ENCODE peak calls at places on chromosomes 6 and 20, in ten cellular contexts. Q is Caco-2, U is psoas muscle, M is left ventricle myocardium inferior, B is neural progenitor cell, E is heart right ventricle, F is K562, J is body of pancreas, O is stomach, Z is mucosa of descending colon. N is an unnamed sample. For H3K9me3, the result is how much of the 10 kb centered on the place peaks cover.

GRCh38 chr6:38552136-38552535 is 87.6 kb downstream of the BTBD9 start:
- DNase-seq in F (no peak), B (no peak), Q (no peak), Z (no peak), E (no peak), M (no peak), O (no peak), J (peak), U (no peak), N (no peak)

GRCh38 chr6:106799008-106799952 is 169.9 kb downstream of the QRSL1 start:
- DNase-seq in B (peak), Z (no peak), Q (peak), O (no peak), U (no peak), M (no peak), F (peak), E (no peak), J (peak), N (no peak)

GRCh38 chr6:38518511-38519304 is 121.0 kb downstream of the BTBD9 start:
- DNase-seq in Z (no peak), E (no peak), B (no peak), U (no peak), F (no peak), Q (no peak), O (no peak), J (no peak), M (no peak), N (no peak)

GRCh38 chr6:52513464-52513863 is 63.4 kb downstream of the TRAM2 start:
- DNase-seq in O (no peak), B (no peak), M (no peak), J (no peak), E (no peak), Q (no peak), F (peak), U (no peak), Z (no peak), N (no peak)

GRCh38 chr20:43456809-43457639 is 672 bp upstream of the SRSF6 start:
- DNase-seq in O (peak), Z (peak), E (peak), F (peak), B (peak), J (peak), M (peak), Q (peak), U (peak), N (peak)

GRCh38 chr20:60113771-60114170 is 155.5 kb downstream of the CDH26 start:
- DNase-seq in J (no peak), O (peak), U (no peak), Z (no peak), E (no peak), M (no peak), F (no peak), B (no peak), Q (peak), N (no peak)

GRCh38 chr20:13863244-13863643 is 78.4 kb downstream of the NDUFAF5 start:
- DNase-seq in J (no peak), F (no peak), B (no peak), M (no peak), O (no peak), E (no peak), U (no peak), Z (no peak), Q (no peak), N (no peak)

GRCh38 chr20:17584684-17585083 is 14.8 kb downstream of the DSTN start:
- DNase-seq in Z (no peak), F (no peak), J (no peak), E (no peak), O (no peak), Q (no peak), U (no peak), M (no peak), B (no peak), N (no peak)

GRCh38 chr6:131924881-131925474 is 26.2 kb downstream of the CCN2 start:
- DNase-seq in J (no peak), M (no peak), U (no peak), Q (no peak), O (no peak), E (no peak), F (peak), Z (no peak), B (peak), N (no peak)

GRCh38 chr6:45420083-45420908 is 42.6 kb upstream of the SUPT3H start:
- DNase-seq in F (no peak), B (peak), E (no peak), J (peak), U (no peak), O (no peak), Q (no peak), M (peak), Z (peak), N (no peak)

GRCh38 chr6:72466971-72467566 is 154.8 kb upstream of the KCNQ5 start:
- DNase-seq in Z (no peak), F (no peak), Q (no peak), M (no peak), B (no peak), U (no peak), O (no peak), J (no peak), E (no peak), N (no peak)

GRCh38 chr6:155042983-155043382 is 47.9 kb downstream of the TIAM2 start:
- DNase-seq in M (no peak), J (no peak), E (no peak), Q (no peak), O (no peak), F (no peak), Z (no peak), B (no peak), U (no peak), N (no peak)

GRCh38 chr6:39166189-39166917 is 51.4 kb upstream of the SAYSD1 start:
- DNase-seq in Q (peak), E (peak), M (peak), O (peak), B (peak), J (peak), U (peak), F (peak), Z (peak), N (peak)

GRCh38 chr6:11215773-11216172 is 16.7 kb downstream of the NEDD9 start:
- DNase-seq in U (no peak), O (peak), B (peak), Q (no peak), Z (no peak), E (no peak), J (peak), F (no peak), M (no peak), N (no peak)

GRCh38 chr20:6081236-6081635 is 27.4 kb upstream of the LRRN4 start:
- DNase-seq in J (peak), F (no peak), Z (no peak), Q (no peak), E (no peak), O (no peak), U (no peak), M (no peak), B (no peak), N (no peak)

GRCh38 chr6:125075741-125076481 is 77.7 kb upstream of the TPD52L1 start:
- DNase-seq in O (no peak), E (no peak), Z (no peak), F (peak), Q (no peak), J (no peak), M (no peak), U (no peak), B (no peak), N (no peak)

GRCh38 chr20:38805502-38805957 is at the start of gene PPP1R16B:
- DNase-seq in Q (no peak), F (peak), Z (peak), U (peak), M (peak), E (peak), O (peak), J (peak), B (peak), N (peak)

GRCh38 chr6:79543886-79544285 is 6.7 kb upstream of the LCA5 start:
- DNase-seq in Q (no peak), F (no peak), U (no peak), E (no peak), O (no peak), B (no peak), Z (no peak), M (no peak), J (no peak), N (no peak)

GRCh38 chr6:44642345-44642744 is 254.8 kb downstream of the CDC5L start:
- DNase-seq in E (no peak), U (no peak), Q (no peak), Z (no peak), F (no peak), O (no peak), M (no peak), J (no peak), B (no peak), N (no peak)

GRCh38 chr6:143872211-143872610 is 7.9 kb downstream of the ZC2HC1B start:
- DNase-seq in E (no peak), O (no peak), U (no peak), Z (no peak), F (no peak), Q (no peak), B (no peak), J (no peak), M (no peak), N (no peak)

GRCh38 chr6:36079596-36079995 is 50.7 kb upstream of the MAPK13 start:
- DNase-seq in M (no peak), U (no peak), B (no peak), J (no peak), E (no peak), O (no peak), Q (no peak), Z (no peak), F (no peak), N (no peak)

GRCh38 chr6:53069431-53069830 is 4.2 kb downstream of the FBXO9 start:
- DNase-seq in M (no peak), Q (no peak), Z (no peak), O (no peak), B (no peak), E (no peak), F (no peak), J (no peak), U (no peak), N (no peak)

GRCh38 chr6:6655805-6656251 is 67.3 kb downstream of the LY86 start:
- DNase-seq in B (no peak), J (no peak), F (no peak), M (no peak), E (no peak), U (no peak), O (no peak), Q (no peak), Z (no peak), N (no peak)

GRCh38 chr6:148166339-148166949 is 176.2 kb upstream of the SASH1 start:
- DNase-seq in U (no peak), Q (no peak), E (peak), B (peak), J (peak), O (no peak), F (peak), Z (no peak), M (no peak), N (no peak)

GRCh38 chr6:72553531-72554202 is 68.2 kb upstream of the KCNQ5 start:
- DNase-seq in M (no peak), Z (no peak), B (no peak), U (no peak), F (peak), E (no peak), O (no peak), Q (no peak), J (no peak), N (no peak)

GRCh38 chr6:35360349-35361138 is 18.2 kb downstream of the PPARD start:
- DNase-seq in J (peak), B (no peak), F (no peak), Q (peak), U (peak), Z (no peak), M (peak), E (peak), O (no peak), N (no peak)

GRCh38 chr6:83127258-83127657 is 59.8 kb downstream of the DOP1A start:
- DNase-seq in O (no peak), B (no peak), Z (no peak), M (no peak), E (no peak), J (no peak), F (no peak), U (no peak), Q (no peak), N (no peak)

GRCh38 chr20:5865604-5866003 is 84.7 kb downstream of the TRMT6 start:
- DNase-seq in E (no peak), Z (no peak), M (no peak), F (no peak), Q (no peak), O (no peak), B (no peak), J (no peak), U (no peak), N (no peak)

GRCh38 chr6:72952808-72953630 is 272.3 kb downstream of the KHDC1L start:
- DNase-seq in Q (no peak), E (no peak), F (no peak), J (no peak), M (no peak), O (no peak), Z (no peak), U (no peak), B (no peak), N (no peak)

GRCh38 chr6:166678426-166678825 is 51.4 kb upstream of the RPS6KA2 start:
- DNase-seq in Q (peak), U (no peak), O (peak), F (no peak), B (no peak), Z (no peak), M (no peak), E (no peak), J (peak), N (no peak)

GRCh38 chr6:26097268-26097875 is 10.1 kb downstream of the HFE start:
- DNase-seq in F (peak), Q (peak), Z (no peak), E (peak), M (no peak), B (peak), U (no peak), J (peak), O (peak), N (peak)

GRCh38 chr20:1376453-1377270 is 16.2 kb downstream of the FKBP1A start:
- DNase-seq in E (no peak), Z (no peak), Q (no peak), B (peak), J (no peak), O (no peak), F (no peak), M (no peak), U (no peak), N (no peak)

GRCh38 chr20:1377984-1378742 is 14.7 kb downstream of the FKBP1A start:
- DNase-seq in J (no peak), F (peak), U (no peak), E (no peak), Z (no peak), M (no peak), O (no peak), B (no peak), Q (no peak), N (no peak)

GRCh38 chr20:1376007-1376406 is 16.8 kb downstream of the FKBP1A start:
- DNase-seq in O (no peak), F (no peak), B (no peak), U (no peak), E (no peak), Z (no peak), M (no peak), Q (no peak), J (no peak), N (no peak)

GRCh38 chr20:1375515-1375914 is 17.3 kb downstream of the FKBP1A start:
- DNase-seq in U (no peak), M (no peak), F (no peak), E (no peak), Z (no peak), J (no peak), O (no peak), Q (no peak), B (no peak), N (no peak)

GRCh38 chr20:1377341-1377871 is 15.4 kb downstream of the FKBP1A start:
- DNase-seq in U (no peak), M (no peak), J (no peak), E (no peak), B (no peak), Z (no peak), F (no peak), O (no peak), Q (no peak), N (no peak)
- H3K4me3 ChIP-seq in U (no peak), M (no peak), J (no peak), E (peak), B (no peak), Z (no peak), F (no peak), O (no peak), Q (no peak), N (no peak)

DNA sequence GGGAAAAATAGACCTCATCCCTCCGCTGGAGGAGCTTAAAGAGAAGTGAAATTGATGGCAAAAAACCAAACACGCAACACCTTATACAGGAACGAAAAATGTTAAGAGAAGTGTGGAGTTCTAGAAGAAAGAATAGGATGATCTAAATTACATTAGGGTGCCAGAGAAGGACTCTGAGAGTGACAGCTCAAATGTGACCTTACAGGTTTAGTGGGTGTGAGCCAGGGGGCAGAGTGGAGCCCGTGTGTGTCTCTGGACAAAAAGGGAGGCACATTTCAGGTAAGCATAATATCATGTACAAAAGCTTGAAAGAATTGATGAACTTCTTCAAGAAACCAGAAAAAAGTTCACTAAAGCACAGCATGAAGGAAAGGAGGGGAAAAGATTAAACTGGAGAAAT is 20.8 kb downstream of the HLA-DRA start:
- DNase-seq in B (no peak), Z (no peak), E (no peak), O (no peak), Q (no peak), M (no peak), U (no peak), J (no peak), F (peak), N (no peak)
- TF ChIP-seq CTCF in B (no peak), Z (no peak), E (no peak), O (no peak), Q (no peak), M (no peak), U (no peak), J (no peak), F (peak), N (peak)

GRCh38 chr20:31236953-31237352 is 20.5 kb upstream of the DEFB115 start:
- DNase-seq in M (no peak), Z (no peak), E (no peak), O (no peak), Q (no peak), F (no peak), U (no peak), B (no peak), J (no peak), N (no peak)

GRCh38 chr20:31239139-31239538 is 18.3 kb upstream of the DEFB115 start:
- DNase-seq in M (no peak), J (no peak), Z (no peak), Q (no peak), U (no peak), F (no peak), O (no peak), B (no peak), E (no peak), N (no peak)

DNA sequence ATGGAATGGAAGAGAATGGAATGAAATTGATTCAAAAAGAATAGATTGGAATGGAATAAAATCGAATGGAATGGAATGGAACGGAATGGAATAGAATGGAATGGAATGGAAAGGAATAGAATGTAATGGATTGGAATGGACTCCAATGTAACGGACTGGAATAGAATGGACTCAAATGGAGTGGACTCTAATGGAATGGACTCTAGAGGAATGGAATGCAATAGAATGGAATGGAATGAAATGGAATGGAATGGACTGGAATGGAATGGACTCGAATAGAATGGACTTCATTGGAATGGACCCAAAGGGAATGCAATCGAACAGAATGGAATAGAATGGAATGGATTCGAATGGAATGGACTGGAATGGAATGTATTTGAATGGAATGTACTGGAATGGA is 19.7 kb upstream of the DEFB115 start:
- DNase-seq in U (no peak), M (no peak), Q (no peak), E (no peak), O (no peak), Z (no peak), B (no peak), F (no peak), J (no peak), N (no peak)
- H3K9me3 ChIP-seq in U (half or more), M (half or more), Q (half or more), E (under half), O (under half), Z (half or more), B (half or more), F (under half), J (under half), N (under half)

DNA sequence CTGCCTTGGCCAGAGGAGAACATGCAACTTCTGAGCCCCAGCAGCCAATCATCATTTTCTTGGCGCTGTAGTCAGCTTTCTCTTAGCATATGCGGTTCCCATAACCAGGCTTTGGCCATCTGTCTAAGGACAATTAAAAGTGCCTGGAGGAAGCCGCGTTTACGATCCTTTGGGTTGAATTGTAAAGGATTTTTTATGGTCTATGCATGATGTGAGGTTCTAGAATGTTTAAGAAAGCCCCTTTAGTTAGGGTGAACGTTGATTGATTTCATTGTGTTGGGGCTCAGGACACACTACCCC is 791 bp upstream of the CDK19 start:
- DNase-seq in Q (no peak), B (no peak), M (no peak), F (no peak), O (no peak), J (no peak), U (no peak), E (no peak), Z (no peak), N (no peak)
- H3K4me3 ChIP-seq in Q (peak), B (peak), M (peak), F (peak), O (peak), J (peak), U (peak), E (peak), Z (no peak), N (peak)

DNA sequence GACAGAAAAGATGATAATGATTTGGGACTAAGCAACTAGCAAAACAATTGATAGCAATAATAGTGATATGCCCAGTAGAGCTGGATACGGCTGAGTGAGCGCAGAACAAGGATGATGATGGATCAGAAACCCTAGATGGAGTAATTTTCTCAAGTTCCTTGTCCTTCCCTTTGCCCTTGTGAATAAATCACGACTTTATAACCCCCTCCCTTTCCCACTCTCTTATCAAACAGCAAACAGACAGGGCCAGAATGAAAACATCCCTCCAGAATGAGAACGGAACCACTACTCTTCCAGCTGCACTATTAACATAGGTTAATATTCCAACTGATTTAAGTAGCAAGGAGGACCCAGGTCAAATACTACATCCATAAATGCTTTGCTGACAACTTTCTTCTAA is 1.3 kb upstream of the MTFR2 start:
- DNase-seq in Q (no peak), O (no peak), U (no peak), Z (no peak), M (no peak), F (peak), B (no peak), J (no peak), E (no peak), N (no peak)
- TF ChIP-seq CTCF in Q (no peak), O (no peak), U (no peak), Z (no peak), M (no peak), F (no peak), B (no peak), J (no peak), E (no peak), N (no peak)

GRCh38 chr20:24963672-24964517 is 14.8 kb downstream of the CST7 start:
- DNase-seq in O (no peak), M (no peak), U (no peak), Z (no peak), F (no peak), B (no peak), E (no peak), J (no peak), Q (no peak), N (peak)
- H3K9me3 ChIP-seq in O (under half), M (under half), U (under half), Z (under half), F (under half), B (under half), E (under half), J (under half), Q (under half), N (under half)

GRCh38 chr6:2873643-2874042 is 29.5 kb downstream of the SERPINB9 start:
- DNase-seq in U (no peak), Q (no peak), E (no peak), O (no peak), F (no peak), M (no peak), J (no peak), Z (no peak), B (no peak), N (no peak)

GRCh38 chr6:2875840-2876207 is 27.3 kb downstream of the SERPINB9 start:
- DNase-seq in O (no peak), E (no peak), Q (no peak), F (no peak), B (peak), U (peak), M (peak), Z (peak), J (no peak), N (no peak)

GRCh38 chr6:2876210-2877056 is 26.7 kb downstream of the SERPINB9 start:
- DNase-seq in M (peak), F (no peak), Q (peak), U (peak), E (peak), J (peak), Z (peak), O (peak), B (peak), N (peak)

GRCh38 chr6:2877960-2878359 is 25.1 kb downstream of the SERPINB9 start:
- DNase-seq in O (no peak), J (no peak), E (no peak), U (no peak), B (no peak), F (no peak), Z (no peak), M (no peak), Q (no peak), N (no peak)

GRCh38 chr6:2877057-2877882 is 25.8 kb downstream of the SERPINB9 start:
- DNase-seq in Z (no peak), Q (peak), M (no peak), E (no peak), B (no peak), U (no peak), F (no peak), O (no peak), J (no peak), N (peak)
- H3K4me3 ChIP-seq in Z (no peak), Q (peak), M (peak), E (peak), B (no peak), U (peak), F (no peak), O (peak), J (no peak), N (no peak)

N was measured in WERI-Rb-1.